ENCODE peak calls at places on chromosomes 7 and 10, in eight cellular contexts. G, K, Y, M, V, L, N and A are unnamed samples.

GRCh38 chr10:104556831-104557230 is 84.3 kb upstream of the SORCS3 start:
- DNase-seq in G (no peak), K (no peak), Y (no peak), M (no peak), V (no peak), L (no peak), N (no peak), A (no peak)

GRCh38 chr7:57399972-57400371 is 50.0 kb upstream of the ZNF716 start:
- DNase-seq in G (no peak), K (no peak), Y (no peak), M (no peak), V (no peak), L (no peak), N (no peak), A (no peak)

GRCh38 chr7:124989911-124990310 is 60.3 kb upstream of the POT1 start:
- DNase-seq in G (no peak), K (no peak), Y (no peak), M (no peak), V (peak), L (no peak), N (no peak), A (no peak)

GRCh38 chr7:89223906-89224395 is 428.4 kb upstream of the TEX47 start:
- DNase-seq in G (no peak), K (no peak), Y (no peak), M (no peak), V (no peak), L (no peak), N (no peak), A (no peak)

GRCh38 chr10:26503911-26504310 is 65.8 kb downstream of the APBB1IP start:
- DNase-seq in G (no peak), K (no peak), Y (no peak), M (no peak), V (no peak), L (no peak), N (no peak), A (no peak)

GRCh38 chr7:122304604-122304975 is at the start of gene FEZF1:
- DNase-seq in G (no peak), K (no peak), Y (no peak), M (no peak), V (no peak), L (no peak), N (no peak), A (no peak)

GRCh38 chr10:79069325-79070090 is 742 bp downstream of the ZMIZ1 start:
- DNase-seq in G (no peak), K (no peak), Y (peak), M (peak), V (peak), L (no peak), N (peak), A (no peak)

GRCh38 chr7:1087952-1088920 is at the start of gene GPER1:
- DNase-seq in G (no peak), K (no peak), Y (peak), M (no peak), V (peak), L (peak), N (no peak), A (no peak)

GRCh38 chr7:13489386-13489785 is 500.1 kb downstream of the ETV1 start:
- DNase-seq in G (no peak), K (no peak), Y (no peak), M (no peak), V (no peak), L (no peak), N (no peak), A (no peak)

GRCh38 chr7:131568510-131568909 is 12.1 kb upstream of the PODXL start:
- DNase-seq in G (no peak), K (no peak), Y (no peak), M (no peak), V (no peak), L (no peak), N (no peak), A (no peak)

GRCh38 chr7:103764887-103765286 is 224.6 kb downstream of the RELN start:
- DNase-seq in G (no peak), K (no peak), Y (no peak), M (no peak), V (no peak), L (no peak), N (no peak), A (no peak)

GRCh38 chr7:111076205-111076604 is 14.7 kb upstream of the LRRN3 start:
- DNase-seq in G (peak), K (no peak), Y (no peak), M (no peak), V (peak), L (no peak), N (no peak), A (peak)

GRCh38 chr7:44959433-44959951 is 19.3 kb downstream of the MYO1G start:
- DNase-seq in G (no peak), K (no peak), Y (peak), M (peak), V (no peak), L (no peak), N (peak), A (no peak)

GRCh38 chr10:74977913-74978847 is 133.3 kb upstream of the SAMD8 start:
- DNase-seq in G (no peak), K (no peak), Y (no peak), M (peak), V (no peak), L (no peak), N (no peak), A (no peak)

GRCh38 chr7:50745835-50746234 is 36.9 kb downstream of the GRB10 start:
- DNase-seq in G (no peak), K (no peak), Y (no peak), M (no peak), V (no peak), L (no peak), N (no peak), A (no peak)

GRCh38 chr7:2843191-2843685 is 870 bp downstream of the GNA12 start:
- DNase-seq in G (no peak), K (no peak), Y (no peak), M (no peak), V (no peak), L (no peak), N (no peak), A (no peak)